ENCODE peak calls at places on chromosome 16, in eight cellular contexts. Z is AG08396, R is BJ, I is SK-N-DZ, M is NCI-H1092, C is KBM-7, B is AG04449, U is AG04450. S is an unnamed sample.

GRCh38 chr16:29306201-29306600 is 100.3 kb downstream of the NPIPB11 start:
- DNase-seq in Z (no peak), B (no peak), R (no peak), M (no peak), I (no peak), C (no peak), U (no peak), S (no peak)

GRCh38 chr16:55710466-55710865 is 54.7 kb downstream of the SLC6A2 start:
- DNase-seq in R (no peak), M (no peak), U (no peak), B (no peak), Z (no peak), I (no peak), C (no peak), S (peak)

GRCh38 chr16:66476328-66477027 is 49.4 kb downstream of the BEAN1 start:
- DNase-seq in C (peak), R (no peak), Z (peak), M (no peak), B (no peak), I (no peak), U (no peak), S (peak)

GRCh38 chr16:64398795-64399194 is 723.1 kb downstream of the CDH11 start:
- DNase-seq in Z (no peak), U (no peak), I (no peak), C (no peak), M (no peak), B (no peak), R (no peak), S (no peak)

GRCh38 chr16:54265558-54266213 is 20.9 kb downstream of the IRX3 start:
- DNase-seq in B (no peak), I (no peak), U (no peak), M (no peak), R (no peak), Z (no peak), C (no peak), S (no peak)

GRCh38 chr16:5653041-5653440 is 555.4 kb upstream of the EEF2KMT start:
- DNase-seq in U (no peak), B (no peak), Z (no peak), I (no peak), C (no peak), M (no peak), R (no peak), S (no peak)

GRCh38 chr16:66020061-66020460 is 346.4 kb upstream of the CDH5 start:
- DNase-seq in U (no peak), Z (no peak), R (no peak), C (no peak), I (no peak), M (no peak), B (no peak), S (no peak)

GRCh38 chr16:12788758-12789157 is 14.9 kb downstream of the CPPED1 start:
- DNase-seq in M (no peak), U (no peak), C (no peak), Z (no peak), R (no peak), B (no peak), I (peak), S (no peak)

GRCh38 chr16:83648347-83648746 is 159.4 kb upstream of the HSBP1 start:
- DNase-seq in M (no peak), I (no peak), U (no peak), B (no peak), C (no peak), Z (no peak), R (no peak), S (no peak)

GRCh38 chr16:50393461-50394214 is 24.9 kb upstream of the BRD7 start:
- DNase-seq in I (no peak), C (no peak), R (no peak), U (no peak), M (no peak), B (no peak), Z (no peak), S (no peak)

GRCh38 chr16:9969580-9969979 is 212.6 kb downstream of the GRIN2A start:
- DNase-seq in R (no peak), Z (no peak), I (no peak), B (no peak), U (no peak), M (no peak), C (no peak), S (no peak)

GRCh38 chr16:60731329-60731728 is 1304.9 kb downstream of the CDH8 start:
- DNase-seq in Z (no peak), R (no peak), B (no peak), M (no peak), I (no peak), C (no peak), U (no peak), S (no peak)

GRCh38 chr16:77696149-77696548 is 26.2 kb upstream of the NUDT7 start:
- DNase-seq in C (no peak), R (no peak), Z (no peak), B (no peak), M (no peak), U (no peak), I (peak), S (no peak)

GRCh38 chr16:66660422-66661209 is 35.9 kb downstream of the CMTM4 start:
- DNase-seq in R (peak), I (peak), C (peak), U (peak), Z (peak), B (no peak), M (peak), S (peak)

GRCh38 chr16:67169011-67169451 is 1.3 kb upstream of the NOL3 start:
- DNase-seq in U (no peak), I (no peak), M (no peak), B (no peak), Z (no peak), R (no peak), C (no peak), S (no peak)

GRCh38 chr16:21160276-21160675 is 1.8 kb downstream of the LDAF1 start:
- DNase-seq in B (no peak), M (no peak), R (no peak), I (no peak), U (no peak), Z (no peak), C (no peak), S (no peak)

GRCh38 chr16:16096161-16096857 is 127.0 kb downstream of the ABCC6 start:
- DNase-seq in U (peak), M (no peak), R (peak), I (no peak), B (peak), C (peak), Z (peak), S (no peak)

GRCh38 chr16:6625606-6626005 is 707.0 kb upstream of the RBFOX1 start:
- DNase-seq in R (no peak), Z (no peak), C (no peak), U (no peak), M (no peak), B (no peak), I (peak), S (no peak)

GRCh38 chr16:1312903-1313302 is 3.5 kb downstream of the UBE2I start:
- DNase-seq in R (no peak), C (no peak), U (no peak), M (no peak), Z (no peak), B (no peak), I (no peak), S (no peak)

GRCh38 chr16:20320592-20320991 is 6.7 kb downstream of the GP2 start:
- DNase-seq in U (no peak), I (no peak), Z (no peak), M (no peak), B (no peak), R (no peak), C (no peak), S (no peak)

GRCh38 chr16:12690024-12690423 is 113.7 kb downstream of the CPPED1 start:
- DNase-seq in C (no peak), B (no peak), I (no peak), U (no peak), M (no peak), Z (no peak), R (no peak), S (no peak)

GRCh38 chr16:86573215-86573614 is 5.1 kb upstream of the FOXL1 start:
- DNase-seq in B (no peak), Z (no peak), R (no peak), I (no peak), C (no peak), M (no peak), U (no peak), S (peak)

GRCh38 chr16:28326881-28327610 is 34.7 kb downstream of the SBK1 start:
- DNase-seq in I (peak), B (no peak), M (no peak), R (no peak), U (no peak), C (peak), Z (peak), S (peak)

GRCh38 chr16:63581560-63581959 is 1540.3 kb downstream of the CDH11 start:
- DNase-seq in I (no peak), M (no peak), R (no peak), C (no peak), U (no peak), B (no peak), Z (no peak), S (no peak)

GRCh38 chr16:64712027-64712426 is 409.8 kb downstream of the CDH11 start:
- DNase-seq in C (no peak), R (no peak), U (no peak), B (no peak), M (no peak), I (no peak), Z (no peak), S (no peak)

GRCh38 chr16:14289692-14290340 is 218.7 kb downstream of the MRTFB start:
- DNase-seq in I (no peak), C (peak), M (no peak), B (no peak), Z (no peak), U (no peak), R (no peak), S (peak)

GRCh38 chr16:78179666-78180065 is 80.2 kb downstream of the WWOX start:
- DNase-seq in U (no peak), C (no peak), I (no peak), B (no peak), R (no peak), M (no peak), Z (no peak), S (no peak)